ENCODE peak calls at places on chromosomes 2 and 18, in eight cellular contexts. S is stomach, X is adrenal gland, A is breast epithelium, O is upper lobe of left lung, T is esophagus squamous epithelium, W is tibial nerve, Y is suprapubic skin. N is an unnamed sample. For H3K4me1, the result is how much of the 10 kb centered on the place peaks cover.

GRCh38 chr2:133109772-133110171 is 439.8 kb upstream of the LYPD1 start:
- DNase-seq in S (no peak), X (no peak), A (no peak), O (no peak), T (no peak), W (no peak), Y (no peak), N (no peak)

GRCh38 chr2:21836766-21837543 is 713.2 kb downstream of the TDRD15 start:
- DNase-seq in S (no peak), X (no peak), A (no peak), O (no peak), T (no peak), W (no peak), Y (no peak), N (no peak)

GRCh38 chr2:36834721-36835120 is 131.6 kb downstream of the STRN start:
- DNase-seq in S (no peak), X (no peak), A (no peak), O (no peak), T (no peak), W (no peak), Y (no peak), N (no peak)

GRCh38 chr2:131035826-131036231 is 57.4 kb downstream of the FAM168B start:
- DNase-seq in S (no peak), X (no peak), A (no peak), O (no peak), T (no peak), W (no peak), Y (peak), N (no peak)

GRCh38 chr2:119630121-119630520 is 48.9 kb upstream of the TMEM177 start:
- DNase-seq in S (no peak), X (no peak), A (no peak), O (no peak), T (no peak), W (no peak), Y (no peak), N (no peak)

GRCh38 chr2:204180671-204181070 is 244.1 kb downstream of the ICOS start:
- DNase-seq in S (no peak), X (no peak), A (no peak), O (no peak), T (no peak), W (no peak), Y (no peak), N (no peak)

GRCh38 chr2:39632871-39633270 is 32.8 kb upstream of the TMEM178A start:
- DNase-seq in S (no peak), X (no peak), A (no peak), O (no peak), T (no peak), W (no peak), Y (no peak), N (no peak)

GRCh38 chr2:26612522-26613240 is 28.5 kb downstream of the CIB4 start:
- DNase-seq in S (no peak), X (no peak), A (no peak), O (no peak), T (no peak), W (peak), Y (peak), N (peak)

GRCh38 chr18:74066018-74066417 is 81.6 kb downstream of the FBXO15 start:
- DNase-seq in S (no peak), X (no peak), A (no peak), O (no peak), T (no peak), W (no peak), Y (no peak), N (no peak)

GRCh38 chr2:137748533-137748932 is 215.7 kb upstream of the HNMT start:
- DNase-seq in S (no peak), X (no peak), A (no peak), O (no peak), T (no peak), W (no peak), Y (no peak), N (no peak)

GRCh38 chr2:59900728-59901452 is 652.6 kb downstream of the BCL11A start:
- DNase-seq in S (no peak), X (peak), A (no peak), O (no peak), T (no peak), W (no peak), Y (no peak), N (no peak)

GRCh38 chr2:78908973-78909372 is 116.5 kb upstream of the REG3G start:
- DNase-seq in S (no peak), X (no peak), A (no peak), O (no peak), T (no peak), W (no peak), Y (no peak), N (no peak)

GRCh38 chr18:58572680-58573079 is 56.2 kb downstream of the ALPK2 start:
- DNase-seq in S (no peak), X (no peak), A (no peak), O (no peak), T (no peak), W (no peak), Y (no peak), N (no peak)

GRCh38 chr18:55338955-55339662 is 248.9 kb downstream of the TCF4 start:
- DNase-seq in S (no peak), X (no peak), A (no peak), O (no peak), T (no peak), W (no peak), Y (no peak), N (no peak)

GRCh38 chr2:2662037-2662846 is 331.2 kb upstream of the MYT1L start:
- DNase-seq in S (peak), X (peak), A (no peak), O (no peak), T (no peak), W (no peak), Y (no peak), N (no peak)

GRCh38 chr2:178306351-178307073 is 112.2 kb downstream of the OSBPL6 start:
- DNase-seq in S (no peak), X (peak), A (no peak), O (no peak), T (no peak), W (no peak), Y (no peak), N (peak)

GRCh38 chr2:53202063-53202462 is 565.5 kb upstream of the CHAC2 start:
- DNase-seq in S (no peak), X (no peak), A (no peak), O (no peak), T (no peak), W (peak), Y (no peak), N (peak)

GRCh38 chr2:33141476-33141875 is 194.7 kb downstream of the LTBP1 start:
- DNase-seq in S (no peak), X (no peak), A (no peak), O (no peak), T (no peak), W (no peak), Y (no peak), N (no peak)

GRCh38 chr2:160703648-160704585 is 210.3 kb upstream of the RBMS1 start:
- DNase-seq in S (no peak), X (no peak), A (no peak), O (no peak), T (peak), W (no peak), Y (no peak), N (no peak)

GRCh38 chr2:10210336-10210735 is 87.8 kb downstream of the RRM2 start:
- DNase-seq in S (no peak), X (no peak), A (no peak), O (no peak), T (no peak), W (no peak), Y (no peak), N (no peak)

GRCh38 chr18:25599443-25599842 is 247.5 kb upstream of the ZNF521 start:
- DNase-seq in S (no peak), X (no peak), A (no peak), O (no peak), T (no peak), W (no peak), Y (no peak), N (no peak)

GRCh38 chr18:77223221-77223639 is 26.4 kb upstream of the GALR1 start:
- DNase-seq in S (no peak), X (no peak), A (no peak), O (no peak), T (no peak), W (no peak), Y (no peak), N (no peak)

GRCh38 chr2:115083216-115083615 is 640.8 kb downstream of the DPP10 start:
- DNase-seq in S (no peak), X (no peak), A (no peak), O (no peak), T (no peak), W (no peak), Y (no peak), N (no peak)

GRCh38 chr18:72672364-72673151 is 128.4 kb upstream of the CBLN2 start:
- DNase-seq in S (no peak), X (no peak), A (no peak), O (no peak), T (no peak), W (no peak), Y (no peak), N (peak)

GRCh38 chr2:168156661-168157060 is 90.7 kb downstream of the STK39 start:
- DNase-seq in S (no peak), X (no peak), A (no peak), O (no peak), T (no peak), W (no peak), Y (no peak), N (no peak)

GRCh38 chr18:13482641-13482945 is 243.8 kb downstream of the FAM210A start:
- DNase-seq in S (no peak), X (no peak), A (no peak), O (no peak), T (no peak), W (no peak), Y (no peak), N (no peak)

GRCh38 chr2:126275093-126275492 is 380.9 kb upstream of the GYPC start:
- DNase-seq in S (no peak), X (no peak), A (no peak), O (no peak), T (no peak), W (no peak), Y (no peak), N (no peak)

GRCh38 chr2:174683392-174683759 is 80.9 kb downstream of the CHRNA1 start:
- DNase-seq in S (no peak), X (no peak), A (no peak), O (no peak), T (no peak), W (no peak), Y (no peak), N (no peak)

GRCh38 chr2:239400000-239400831 is 604 bp downstream of the HDAC4 start:
- DNase-seq in S (no peak), X (no peak), A (peak), O (peak), T (no peak), W (no peak), Y (no peak), N (peak)

GRCh38 chr18:4807495-4808293 is 352.6 kb upstream of the DLGAP1 start:
- DNase-seq in S (no peak), X (no peak), A (no peak), O (peak), T (no peak), W (no peak), Y (no peak), N (no peak)

GRCh38 chr2:46669996-46670793 is 190.8 kb downstream of the TMEM247 start:
- DNase-seq in S (no peak), X (no peak), A (no peak), O (no peak), T (no peak), W (no peak), Y (no peak), N (no peak)

GRCh38 chr2:147855977-147856376 is 11.1 kb downstream of the ACVR2A start:
- DNase-seq in S (no peak), X (no peak), A (no peak), O (no peak), T (no peak), W (no peak), Y (no peak), N (no peak)

GRCh38 chr2:19361325-19361990 is 3.0 kb upstream of the OSR1 start:
- DNase-seq in S (no peak), X (no peak), A (no peak), O (peak), T (no peak), W (no peak), Y (no peak), N (no peak)

GRCh38 chr2:27929916-27930486 is 39.5 kb downstream of the BABAM2 start:
- DNase-seq in S (no peak), X (no peak), A (no peak), O (no peak), T (no peak), W (no peak), Y (no peak), N (no peak)

GRCh38 chr2:171579481-171579880 is 57.2 kb downstream of the CYBRD1 start:
- DNase-seq in S (no peak), X (no peak), A (no peak), O (no peak), T (no peak), W (no peak), Y (no peak), N (no peak)

GRCh38 chr18:40006553-40007073 is 1948.4 kb upstream of the PIK3C3 start:
- DNase-seq in S (no peak), X (no peak), A (no peak), O (no peak), T (no peak), W (no peak), Y (no peak), N (no peak)

GRCh38 chr2:149261672-149262071 is 68.7 kb upstream of the LYPD6 start:
- DNase-seq in S (no peak), X (no peak), A (no peak), O (no peak), T (no peak), W (no peak), Y (no peak), N (no peak)
- TF ChIP-seq CTCF in S (no peak), X (no peak), A (no peak), O (no peak), T (no peak), W (no peak), Y (no peak), N (no peak)

DNA sequence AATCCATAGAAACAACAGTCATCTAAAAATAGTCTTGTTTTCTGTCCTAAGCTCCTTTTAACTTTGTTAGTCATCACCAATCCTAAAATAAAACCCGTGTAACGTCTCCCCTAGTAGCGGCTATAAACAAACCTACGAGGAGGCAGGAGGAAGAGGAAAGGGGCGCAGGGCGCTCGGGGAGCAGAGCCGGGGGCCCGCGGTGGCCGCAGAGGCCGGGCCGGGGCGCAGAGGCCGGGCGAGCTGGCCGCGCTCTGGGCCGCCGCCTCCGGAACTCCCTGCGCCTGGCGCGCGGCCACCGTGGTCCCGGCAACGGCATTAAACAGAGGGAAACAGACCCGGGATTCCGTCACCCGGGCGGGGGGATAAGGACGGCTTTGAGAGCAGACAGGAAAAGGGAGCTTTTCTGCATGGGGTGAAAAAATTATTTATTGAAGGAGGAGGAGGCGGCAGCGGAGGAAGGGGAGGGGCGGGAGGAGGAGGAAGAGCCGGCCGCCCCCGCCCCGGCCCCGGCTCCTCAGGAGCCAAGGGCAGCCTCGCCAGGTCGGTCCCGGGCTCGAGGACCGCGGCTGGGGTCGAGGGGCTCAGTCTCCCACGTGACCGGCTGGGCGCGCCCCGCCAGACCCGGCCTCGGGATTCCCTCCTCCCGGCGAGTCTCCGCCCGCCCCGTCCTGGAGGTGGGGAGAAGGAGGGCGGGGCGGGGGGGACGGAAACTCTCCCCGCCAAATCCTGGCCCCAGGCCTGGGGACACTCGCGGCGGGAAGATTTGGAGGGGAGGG is 1.9 kb upstream of the NFATC1 start:
- DNase-seq in S (peak), X (peak), A (peak), O (peak), T (no peak), W (peak), Y (peak), N (peak)
- TF ChIP-seq POLR2A in S (no peak), X (no peak), A (no peak), O (peak), T (peak), W (no peak), Y (peak), N (no peak)

DNA sequence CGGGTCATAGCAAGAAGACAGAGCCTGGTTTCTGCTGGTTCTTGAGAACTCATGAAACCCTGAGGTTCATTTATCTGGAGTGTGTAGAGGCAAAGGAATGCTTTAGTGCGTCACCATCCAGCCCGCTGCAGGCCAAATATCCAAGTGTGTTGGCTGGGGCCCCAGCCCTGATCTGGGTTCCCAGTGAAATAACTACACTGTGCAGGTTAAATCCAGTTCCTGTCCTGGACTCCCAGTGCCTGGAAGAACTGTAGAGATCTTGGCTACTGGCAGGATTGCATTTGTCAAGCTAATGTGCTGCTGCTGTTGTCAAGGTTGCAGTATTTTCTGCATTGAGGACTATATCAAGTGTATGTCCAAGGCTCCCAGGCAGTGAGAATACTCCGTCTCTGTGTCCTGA is 89.9 kb downstream of the MAPK4 start:
- DNase-seq in S (no peak), X (peak), A (peak), O (no peak), T (no peak), W (peak), Y (no peak), N (peak)
- H3K4me1 ChIP-seq in S (under half), X (under half), A (under half), O (under half), T (under half), W (under half), Y (under half), N (under half)

GRCh38 chr2:166517533-166517932 is 23.5 kb upstream of the SCN7A start:
- DNase-seq in S (no peak), X (no peak), A (no peak), O (no peak), T (no peak), W (no peak), Y (no peak), N (no peak)

GRCh38 chr2:166513952-166514351 is 19.9 kb upstream of the SCN7A start:
- DNase-seq in S (no peak), X (no peak), A (no peak), O (no peak), T (no peak), W (no peak), Y (no peak), N (no peak)

GRCh38 chr2:166519391-166519962 is 25.4 kb upstream of the SCN7A start:
- DNase-seq in S (no peak), X (no peak), A (no peak), O (no peak), T (no peak), W (no peak), Y (no peak), N (no peak)

GRCh38 chr2:166518634-166519390 is 24.8 kb upstream of the SCN7A start:
- DNase-seq in S (no peak), X (no peak), A (no peak), O (no peak), T (no peak), W (no peak), Y (no peak), N (no peak)

GRCh38 chr2:166516712-166517303 is 22.8 kb upstream of the SCN7A start:
- DNase-seq in S (no peak), X (no peak), A (no peak), O (no peak), T (no peak), W (peak), Y (no peak), N (peak)
- TF ChIP-seq CTCF in S (no peak), X (peak), A (no peak), O (peak), T (peak), W (peak), Y (no peak), N (peak)

GRCh38 chr2:207258191-207258991 is 92.6 kb upstream of the KLF7 start:
- DNase-seq in S (peak), X (no peak), A (peak), O (no peak), T (no peak), W (peak), Y (no peak), N (no peak)
- TF ChIP-seq POLR2A in S (no peak), X (no peak), A (no peak), O (no peak), T (no peak), W (no peak), Y (no peak), N (no peak)

GRCh38 chr2:173165443-173166234 is 90.0 kb downstream of the MAP3K20 start:
- DNase-seq in S (no peak), X (no peak), A (no peak), O (no peak), T (no peak), W (no peak), Y (no peak), N (no peak)
- H3K4me1 ChIP-seq in S (under half), X (under half), A (under half), O (under half), T (under half), W (under half), Y (under half), N (under half)

GRCh38 chr2:192201116-192201515 is 6.4 kb upstream of the TMEFF2 start:
- DNase-seq in S (no peak), X (no peak), A (no peak), O (no peak), T (no peak), W (no peak), Y (no peak), N (no peak)
- TF ChIP-seq CTCF in S (no peak), X (no peak), A (no peak), O (no peak), T (no peak), W (no peak), Y (no peak), N (no peak)

GRCh38 chr2:144378551-144378950 is 141.4 kb downstream of the ZEB2 start:
- DNase-seq in S (no peak), X (no peak), A (no peak), O (no peak), T (no peak), W (no peak), Y (no peak), N (no peak)

GRCh38 chr2:144374163-144374661 is 145.7 kb downstream of the ZEB2 start:
- DNase-seq in S (no peak), X (no peak), A (no peak), O (no peak), T (no peak), W (no peak), Y (no peak), N (no peak)

GRCh38 chr2:144376926-144377325 is 143.0 kb downstream of the ZEB2 start:
- DNase-seq in S (no peak), X (no peak), A (no peak), O (no peak), T (no peak), W (no peak), Y (no peak), N (no peak)

GRCh38 chr2:144377929-144378328 is 142.0 kb downstream of the ZEB2 start:
- DNase-seq in S (no peak), X (no peak), A (no peak), O (no peak), T (no peak), W (no peak), Y (no peak), N (no peak)

DNA sequence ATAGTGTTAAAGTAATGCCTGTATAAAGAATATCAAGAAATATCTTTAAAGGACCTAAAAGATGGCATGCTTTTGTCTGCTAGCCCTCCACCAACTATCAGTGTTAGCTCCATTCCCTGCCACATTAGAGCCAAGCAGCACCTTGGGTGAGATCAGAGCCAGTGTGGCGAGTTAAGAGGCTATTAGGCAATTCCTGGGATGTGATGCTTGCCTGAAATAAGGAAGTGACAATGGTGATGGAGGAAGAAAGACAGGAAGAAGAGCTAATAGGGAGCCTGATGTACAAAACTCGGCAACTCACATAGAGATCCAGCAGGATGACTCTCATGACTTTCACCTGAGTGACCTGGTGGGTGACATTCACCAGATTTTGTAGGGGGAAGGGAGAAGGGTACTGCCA is 143.4 kb downstream of the ZEB2 start:
- DNase-seq in S (no peak), X (no peak), A (no peak), O (no peak), T (no peak), W (no peak), Y (no peak), N (no peak)
- TF ChIP-seq POLR2A in S (no peak), X (no peak), A (no peak), O (no peak), T (no peak), W (no peak), Y (no peak), N (no peak)

N was measured in body of pancreas.